ENCODE peak calls at places on chromosomes 4 and X, in four cellular contexts. R is GM12878, C is K562, T is H1. N is an unnamed sample.
A peak's percentile ranks its signal among the peaks of the same experiment; 100 is the strongest.

GRCh38 chr4:176238819-176239218 is 30.2 kb downstream of the ASB5 start:
- DNase-seq in R (no peak), C (no peak), T (no peak), N (no peak)

GRCh38 chrX:45011131-45011530 is 138.1 kb downstream of the KDM6A start:
- DNase-seq in R (no peak), C (no peak), T (no peak), N (no peak)

GRCh38 chr4:6881908-6882307 is 27.7 kb upstream of the TBC1D14 start:
- DNase-seq in R (no peak), C (no peak), T (no peak), N (no peak)

GRCh38 chrX:109537324-109537665 is 651 bp downstream of the NXT2 start:
- DNase-seq in R (no peak), C (no peak), T (no peak), N (peak; percentile 61)

GRCh38 chr4:125505637-125506036 is 190.9 kb downstream of the FAT4 start:
- DNase-seq in R (no peak), C (no peak), T (no peak), N (no peak)

GRCh38 chr4:154616731-154617130 is 4.3 kb upstream of the FGG start:
- DNase-seq in R (peak; percentile 47), C (no peak), T (no peak), N (no peak)

GRCh38 chrX:46180258-46180687 is 364.9 kb downstream of the ZNF674 start:
- DNase-seq in R (peak; percentile 49), C (no peak), T (no peak), N (peak; percentile 2)

GRCh38 chrX:110657073-110657472 is 138.5 kb downstream of the CHRDL1 start:
- DNase-seq in R (no peak), C (no peak), T (no peak), N (no peak)

GRCh38 chr4:121030151-121030550 is 42.2 kb downstream of the NDNF start:
- DNase-seq in R (no peak), C (no peak), T (no peak), N (no peak)

GRCh38 chrX:55056820-55057690 is 17.8 kb upstream of the PAGE2B start:
- DNase-seq in R (no peak), C (no peak), T (no peak), N (no peak)

GRCh38 chrX:145178268-145178667 is 69.0 kb upstream of the SPANXN1 start:
- DNase-seq in R (no peak), C (peak; percentile 5), T (no peak), N (no peak)

GRCh38 chrX:48617542-48618340 is 20.4 kb downstream of the WDR13 start:
- DNase-seq in R (no peak), C (peak; percentile 25), T (no peak), N (no peak)

GRCh38 chrX:351736-352135 is 33.1 kb upstream of the GTPBP6 start:
- DNase-seq in R (no peak), C (no peak), T (peak; percentile 22), N (no peak)

GRCh38 chr4:2419814-2420213 is 1.1 kb downstream of the CFAP99 start:
- DNase-seq in R (no peak), C (no peak), T (no peak), N (no peak)

GRCh38 chr4:2417196-2417764 is 1.2 kb downstream of the ZFYVE28 start:
- DNase-seq in R (no peak), C (peak; percentile 51), T (no peak), N (no peak)

GRCh38 chr4:2416564-2417195 is 1.8 kb downstream of the ZFYVE28 start:
- DNase-seq in R (no peak), C (peak; percentile 51), T (peak; percentile 80), N (no peak)

GRCh38 chr4:2417765-2418651 is at the start of gene ZFYVE28:
- DNase-seq in R (no peak), C (peak; percentile 39), T (peak; percentile 79), N (no peak)

GRCh38 chr4:2418652-2419571 is at the start of gene CFAP99:
- DNase-seq in R (peak; percentile 72), C (peak; percentile 95), T (peak; percentile 95), N (peak; percentile 89)
- TF ChIP-seq EP300 in R (no peak), C (no peak), T (no peak), N (no peak)

GRCh38 chr4:56655627-56656345 is 25.3 kb downstream of the HOPX start:
- DNase-seq in R (no peak), C (no peak), T (peak; percentile 62), N (no peak)

GRCh38 chr4:56651071-56651384 is 30.1 kb downstream of the HOPX start:
- DNase-seq in R (no peak), C (no peak), T (no peak), N (no peak)

GRCh38 chr4:56655209-56655626 is 25.9 kb downstream of the HOPX start:
- DNase-seq in R (no peak), C (no peak), T (no peak), N (no peak)

GRCh38 chr4:56654238-56654632 is 26.9 kb downstream of the HOPX start:
- DNase-seq in R (no peak), C (no peak), T (no peak), N (no peak)

DNA sequence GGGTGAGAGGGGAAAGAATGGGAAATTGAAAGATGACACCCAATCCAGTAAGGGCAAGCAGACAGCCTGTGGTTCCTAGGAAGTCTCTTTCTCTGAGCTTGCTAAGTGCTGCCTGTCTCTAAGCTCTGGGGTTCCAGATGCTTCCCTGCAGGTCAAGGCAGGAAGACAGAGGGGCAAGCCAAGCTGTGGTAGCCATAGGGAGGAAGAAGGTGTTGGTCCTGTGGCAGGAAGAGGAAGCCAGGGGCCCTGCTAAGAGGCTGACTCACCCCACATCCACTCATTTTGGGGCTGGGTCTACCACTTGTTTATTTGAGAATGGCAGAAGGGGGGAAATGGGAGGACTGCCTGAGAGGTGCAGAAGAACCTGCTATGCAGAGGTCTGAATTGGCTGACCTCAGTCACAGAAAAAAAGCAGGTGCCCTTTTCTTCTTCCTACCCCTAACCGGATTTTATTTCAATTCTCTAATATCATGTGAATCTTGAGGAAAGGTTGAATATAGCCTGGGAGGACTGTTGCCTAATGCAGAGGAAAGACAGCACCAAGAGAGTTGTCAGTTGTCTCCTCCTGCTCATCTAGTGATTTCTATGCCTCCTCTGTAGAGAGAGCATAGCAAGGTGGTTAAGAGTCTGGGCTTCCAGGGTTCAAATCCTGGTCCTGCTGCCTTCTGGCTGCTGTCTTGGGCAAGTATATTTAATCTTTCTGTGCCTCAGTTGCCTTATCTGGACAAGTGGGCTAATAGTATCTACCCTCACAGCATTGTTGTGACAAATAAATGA is 27.4 kb downstream of the HOPX start:
- DNase-seq in R (no peak), C (no peak), T (no peak), N (no peak)
- TF ChIP-seq CBX5 in R (no peak), C (no peak), T (no peak), N (no peak)

DNA sequence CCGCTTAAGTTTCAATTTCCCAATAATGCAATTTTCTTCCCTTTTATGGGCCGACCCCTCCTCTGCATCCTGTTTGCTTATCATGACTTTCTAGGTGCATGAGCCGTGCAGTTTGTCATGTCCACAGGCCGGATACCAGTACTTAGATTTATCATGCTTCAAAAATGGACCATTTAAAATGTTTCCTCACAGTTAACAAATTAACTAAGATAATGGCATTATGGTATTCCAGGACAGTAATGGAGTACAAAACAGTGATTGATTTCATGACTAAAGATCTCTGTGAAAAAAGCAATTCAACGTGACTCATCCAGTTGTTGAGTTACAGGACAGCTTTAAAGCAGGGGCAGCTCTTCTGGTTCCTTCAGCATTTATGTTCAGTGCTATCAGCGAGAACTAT is 23.0 kb downstream of the SNX25 start:
- DNase-seq in R (no peak), C (no peak), T (no peak), N (no peak)
- TF ChIP-seq EP300 in R (no peak), C (no peak), T (no peak), N (no peak)

GRCh38 chrX:13087322-13088154 is 43.1 kb upstream of the FAM9C start:
- DNase-seq in R (peak; percentile 99), C (no peak), T (no peak), N (no peak)
- TF ChIP-seq CBX5 in R (no peak), C (no peak), T (no peak), N (no peak)

DNA sequence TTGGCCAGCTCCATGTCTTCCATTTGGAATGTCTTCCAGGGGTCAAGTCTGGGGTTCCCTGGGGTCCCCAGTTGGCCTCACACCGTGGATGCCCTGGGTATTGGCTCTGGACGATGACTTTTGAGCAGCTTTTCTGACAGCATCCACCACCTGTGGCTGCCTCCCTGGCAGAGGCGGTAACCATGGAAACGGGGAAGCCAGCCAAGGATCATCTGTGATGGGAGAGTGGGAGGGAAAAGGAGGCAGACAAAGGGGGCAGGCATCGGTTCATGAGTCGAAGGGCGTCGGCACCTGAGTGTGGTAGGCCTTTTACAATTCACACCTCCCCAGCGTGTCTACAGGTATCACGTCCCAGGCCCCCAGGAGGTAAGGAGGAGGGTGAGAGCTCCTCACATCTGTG is 152.2 kb downstream of the ASMT start:
- DNase-seq in R (no peak), C (no peak), T (no peak), N (no peak)
- TF ChIP-seq EP300 in R (no peak), C (no peak), T (no peak), N (no peak)

DNA sequence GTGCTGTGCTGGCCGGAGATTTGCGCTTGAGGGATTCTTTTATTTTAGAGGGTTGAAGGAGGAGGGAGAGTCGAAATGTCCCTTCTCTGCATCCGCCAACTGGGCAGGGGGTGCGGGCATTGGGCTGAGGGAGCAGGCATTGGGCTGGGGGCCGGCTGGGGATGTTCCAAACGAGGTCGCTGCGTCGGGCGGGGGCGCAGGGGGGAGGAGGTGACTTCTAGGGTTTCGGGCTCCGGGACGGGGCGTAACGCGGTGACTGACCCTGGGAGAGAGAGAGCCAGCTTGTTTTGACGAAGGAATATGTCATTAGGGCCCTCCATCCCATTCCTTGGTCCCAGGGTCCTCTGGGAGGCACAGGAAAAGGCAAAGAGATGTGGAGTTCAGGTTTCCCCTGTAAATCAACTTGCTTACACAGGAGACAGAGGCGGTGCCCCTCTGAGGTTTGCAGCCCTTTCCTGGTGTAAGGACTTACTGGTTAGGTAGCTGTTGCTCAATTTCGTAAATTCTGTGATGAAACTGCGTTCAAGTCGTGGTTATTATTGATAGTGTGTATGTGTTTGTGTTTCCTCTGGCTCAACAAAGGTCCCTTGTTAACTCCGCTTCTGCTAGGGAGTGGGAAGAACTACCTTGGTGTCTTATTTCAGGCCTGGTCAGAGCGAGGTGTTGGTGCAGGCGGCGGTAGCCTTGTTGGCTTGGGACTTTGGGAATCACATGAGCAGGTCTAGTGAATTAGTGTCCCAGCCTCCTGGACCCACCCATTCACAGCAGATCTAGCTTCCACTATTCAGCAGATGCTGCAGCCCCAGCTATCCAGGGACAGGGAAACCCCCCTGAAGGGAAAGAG is 716 bp downstream of the FHIP1A start:
- DNase-seq in R (no peak), C (peak; percentile 10), T (peak; percentile 81), N (peak; percentile 79)
- TF ChIP-seq CBX5 in R (no peak), C (no peak), T (no peak), N (no peak)